ENCODE peak calls at places on chromosome 3, in four cellular contexts. Q is progenitor cell of endocrine pancreas; O is AG10803; X is CD8-positive, alpha-beta T cell. M is an unnamed sample.

GRCh38 chr3:66938338-66938963 is 59.7 kb upstream of the KBTBD8 start:
- DNase-seq in Q (peak), X (peak), O (peak), M (peak)

GRCh38 chr3:173371848-173372487 is 25.6 kb upstream of the NLGN1 start:
- DNase-seq in Q (no peak), X (no peak), O (peak), M (peak)

GRCh38 chr3:159637895-159638542 is 350.6 kb upstream of the IL12A start:
- DNase-seq in O (peak), Q (no peak), X (no peak), M (peak)

GRCh38 chr3:38580450-38581382 is 68.8 kb downstream of the SCN5A start:
- DNase-seq in X (no peak), O (no peak), Q (peak), M (no peak)

GRCh38 chr3:185306847-185307246 is 53.0 kb upstream of the EHHADH start:
- DNase-seq in X (no peak), Q (no peak), O (no peak), M (no peak)

GRCh38 chr3:23611737-23612295 is 193.9 kb upstream of the UBE2E1 start:
- DNase-seq in O (peak), X (no peak), Q (no peak), M (peak)

GRCh38 chr3:133884547-133885240 is 11.0 kb downstream of the RAB6B start:
- DNase-seq in O (no peak), X (no peak), Q (no peak), M (no peak)

GRCh38 chr3:66823010-66823399 is 175.1 kb upstream of the KBTBD8 start:
- DNase-seq in Q (no peak), X (no peak), O (no peak), M (no peak)

GRCh38 chr3:100210777-100211145 is 50.0 kb upstream of the TBC1D23 start:
- DNase-seq in O (peak), Q (no peak), X (no peak), M (peak)

GRCh38 chr3:109337393-109337792 is at the start of gene DPPA4:
- DNase-seq in O (no peak), X (no peak), Q (no peak), M (no peak)

GRCh38 chr3:23062582-23062981 is 140.5 kb upstream of the UBE2E2 start:
- DNase-seq in X (no peak), Q (no peak), O (no peak), M (no peak)

GRCh38 chr3:185986201-185986600 is 48.4 kb upstream of the TRA2B start:
- DNase-seq in Q (no peak), O (peak), X (no peak), M (no peak)

GRCh38 chr3:132268956-132269355 is 48.3 kb upstream of the ACP3 start:
- DNase-seq in X (no peak), O (peak), Q (no peak), M (no peak)

GRCh38 chr3:135887220-135887619 is 78.3 kb upstream of the PPP2R3A start:
- DNase-seq in Q (no peak), O (peak), X (no peak), M (peak)

GRCh38 chr3:159458010-159458409 is 530.6 kb upstream of the IL12A start:
- DNase-seq in Q (no peak), O (peak), X (no peak), M (peak)

GRCh38 chr3:4898454-4899313 is 80.6 kb upstream of the BHLHE40 start:
- DNase-seq in O (peak), X (no peak), Q (no peak), M (peak)

GRCh38 chr3:38313685-38314084 is 31.6 kb downstream of the SLC22A14 start:
- DNase-seq in X (no peak), Q (no peak), O (no peak), M (no peak)

GRCh38 chr3:11559816-11560633 is 83.7 kb downstream of the VGLL4 start:
- DNase-seq in O (no peak), Q (no peak), X (no peak), M (no peak)

M was measured in EL.